ENCODE peak calls at places on chromosomes 1 and 21, in seven cellular contexts. One of them, this sample, is unnamed.

GRCh38 chr1:115829023-115829674 is 11.8 kb downstream of the NHLH2 start:
- DNase-seq in stimulated activated CD8-positive, alpha-beta memory T cell treated with anti-CD3 and anti-CD28 coated beads, Interleukin-2, amount 100 ng/mL, for 1 hour: no peak
- DNase-seq in stimulated activated CD4-positive, alpha-beta T cell treated with anti-CD3 and anti-CD28 coated beads, Interleukin-2, amount 100 ng/mL, for 24 hours: no peak
- DNase-seq in mucosa of gallbladder: no peak
- DNase-seq in NCI-H1105: no peak
- DNase-seq in activated T-helper 1 cell treated with anti-CD3 and anti-CD28 coated beads, Interleukin-12 subunit alpha, Interleukin-12 subunit beta, Interleukin-2, Interleukin-4 antibody, amounts not matched to agents 30 ng/mL and 10 ng/mL and 1 ng/mL, durations not matched to agents 14 hours and 24 hours and 36 hours: no peak
- DNase-seq in GM23248: peak
- DNase-seq in this sample: no peak

GRCh38 chr1:192580351-192580962 is 4.9 kb downstream of the RGS1 start:
- DNase-seq in stimulated activated CD8-positive, alpha-beta memory T cell treated with anti-CD3 and anti-CD28 coated beads, Interleukin-2, amount 100 ng/mL, for 1 hour: no peak
- DNase-seq in stimulated activated CD4-positive, alpha-beta T cell treated with anti-CD3 and anti-CD28 coated beads, Interleukin-2, amount 100 ng/mL, for 24 hours: no peak
- DNase-seq in mucosa of gallbladder: peak
- DNase-seq in NCI-H1105: no peak
- DNase-seq in activated T-helper 1 cell treated with anti-CD3 and anti-CD28 coated beads, Interleukin-12 subunit alpha, Interleukin-12 subunit beta, Interleukin-2, Interleukin-4 antibody, amounts not matched to agents 30 ng/mL and 10 ng/mL and 1 ng/mL, durations not matched to agents 14 hours and 24 hours and 36 hours: no peak
- DNase-seq in GM23248: peak
- DNase-seq in this sample: no peak

GRCh38 chr1:41860771-41861170 is 58.0 kb downstream of the HIVEP3 start:
- DNase-seq in stimulated activated CD8-positive, alpha-beta memory T cell treated with anti-CD3 and anti-CD28 coated beads, Interleukin-2, amount 100 ng/mL, for 1 hour: no peak
- DNase-seq in stimulated activated CD4-positive, alpha-beta T cell treated with anti-CD3 and anti-CD28 coated beads, Interleukin-2, amount 100 ng/mL, for 24 hours: no peak
- DNase-seq in mucosa of gallbladder: no peak
- DNase-seq in NCI-H1105: no peak
- DNase-seq in activated T-helper 1 cell treated with anti-CD3 and anti-CD28 coated beads, Interleukin-12 subunit alpha, Interleukin-12 subunit beta, Interleukin-2, Interleukin-4 antibody, amounts not matched to agents 30 ng/mL and 10 ng/mL and 1 ng/mL, durations not matched to agents 14 hours and 24 hours and 36 hours: no peak
- DNase-seq in GM23248: no peak
- DNase-seq in this sample: no peak

GRCh38 chr1:85397490-85398044 is 67.4 kb downstream of the DDAH1 start:
- DNase-seq in stimulated activated CD8-positive, alpha-beta memory T cell treated with anti-CD3 and anti-CD28 coated beads, Interleukin-2, amount 100 ng/mL, for 1 hour: no peak
- DNase-seq in stimulated activated CD4-positive, alpha-beta T cell treated with anti-CD3 and anti-CD28 coated beads, Interleukin-2, amount 100 ng/mL, for 24 hours: no peak
- DNase-seq in mucosa of gallbladder: no peak
- DNase-seq in NCI-H1105: no peak
- DNase-seq in activated T-helper 1 cell treated with anti-CD3 and anti-CD28 coated beads, Interleukin-12 subunit alpha, Interleukin-12 subunit beta, Interleukin-2, Interleukin-4 antibody, amounts not matched to agents 30 ng/mL and 10 ng/mL and 1 ng/mL, durations not matched to agents 14 hours and 24 hours and 36 hours: no peak
- DNase-seq in GM23248: no peak
- DNase-seq in this sample: no peak

GRCh38 chr1:229132706-229133105 is 138.2 kb upstream of the RAB4A start:
- DNase-seq in stimulated activated CD8-positive, alpha-beta memory T cell treated with anti-CD3 and anti-CD28 coated beads, Interleukin-2, amount 100 ng/mL, for 1 hour: no peak
- DNase-seq in stimulated activated CD4-positive, alpha-beta T cell treated with anti-CD3 and anti-CD28 coated beads, Interleukin-2, amount 100 ng/mL, for 24 hours: no peak
- DNase-seq in mucosa of gallbladder: no peak
- DNase-seq in NCI-H1105: no peak
- DNase-seq in activated T-helper 1 cell treated with anti-CD3 and anti-CD28 coated beads, Interleukin-12 subunit alpha, Interleukin-12 subunit beta, Interleukin-2, Interleukin-4 antibody, amounts not matched to agents 30 ng/mL and 10 ng/mL and 1 ng/mL, durations not matched to agents 14 hours and 24 hours and 36 hours: no peak
- DNase-seq in GM23248: no peak
- DNase-seq in this sample: no peak

GRCh38 chr1:87968259-87968955 is 639.7 kb downstream of the LMO4 start:
- DNase-seq in stimulated activated CD8-positive, alpha-beta memory T cell treated with anti-CD3 and anti-CD28 coated beads, Interleukin-2, amount 100 ng/mL, for 1 hour: no peak
- DNase-seq in stimulated activated CD4-positive, alpha-beta T cell treated with anti-CD3 and anti-CD28 coated beads, Interleukin-2, amount 100 ng/mL, for 24 hours: no peak
- DNase-seq in mucosa of gallbladder: peak
- DNase-seq in NCI-H1105: no peak
- DNase-seq in activated T-helper 1 cell treated with anti-CD3 and anti-CD28 coated beads, Interleukin-12 subunit alpha, Interleukin-12 subunit beta, Interleukin-2, Interleukin-4 antibody, amounts not matched to agents 30 ng/mL and 10 ng/mL and 1 ng/mL, durations not matched to agents 14 hours and 24 hours and 36 hours: no peak
- DNase-seq in GM23248: peak
- DNase-seq in this sample: no peak

GRCh38 chr1:186094170-186094569 is 280.9 kb downstream of the TPR start:
- DNase-seq in stimulated activated CD8-positive, alpha-beta memory T cell treated with anti-CD3 and anti-CD28 coated beads, Interleukin-2, amount 100 ng/mL, for 1 hour: no peak
- DNase-seq in stimulated activated CD4-positive, alpha-beta T cell treated with anti-CD3 and anti-CD28 coated beads, Interleukin-2, amount 100 ng/mL, for 24 hours: no peak
- DNase-seq in mucosa of gallbladder: no peak
- DNase-seq in NCI-H1105: no peak
- DNase-seq in activated T-helper 1 cell treated with anti-CD3 and anti-CD28 coated beads, Interleukin-12 subunit alpha, Interleukin-12 subunit beta, Interleukin-2, Interleukin-4 antibody, amounts not matched to agents 30 ng/mL and 10 ng/mL and 1 ng/mL, durations not matched to agents 14 hours and 24 hours and 36 hours: no peak
- DNase-seq in GM23248: peak
- DNase-seq in this sample: no peak

GRCh38 chr1:184838374-184838995 is 83.8 kb upstream of the EDEM3 start:
- DNase-seq in stimulated activated CD8-positive, alpha-beta memory T cell treated with anti-CD3 and anti-CD28 coated beads, Interleukin-2, amount 100 ng/mL, for 1 hour: no peak
- DNase-seq in stimulated activated CD4-positive, alpha-beta T cell treated with anti-CD3 and anti-CD28 coated beads, Interleukin-2, amount 100 ng/mL, for 24 hours: no peak
- DNase-seq in mucosa of gallbladder: peak
- DNase-seq in NCI-H1105: no peak
- DNase-seq in activated T-helper 1 cell treated with anti-CD3 and anti-CD28 coated beads, Interleukin-12 subunit alpha, Interleukin-12 subunit beta, Interleukin-2, Interleukin-4 antibody, amounts not matched to agents 30 ng/mL and 10 ng/mL and 1 ng/mL, durations not matched to agents 14 hours and 24 hours and 36 hours: no peak
- DNase-seq in GM23248: peak
- DNase-seq in this sample: no peak

GRCh38 chr1:18775341-18775740 is 84.1 kb downstream of the TAS1R2 start:
- DNase-seq in stimulated activated CD8-positive, alpha-beta memory T cell treated with anti-CD3 and anti-CD28 coated beads, Interleukin-2, amount 100 ng/mL, for 1 hour: no peak
- DNase-seq in stimulated activated CD4-positive, alpha-beta T cell treated with anti-CD3 and anti-CD28 coated beads, Interleukin-2, amount 100 ng/mL, for 24 hours: no peak
- DNase-seq in mucosa of gallbladder: no peak
- DNase-seq in NCI-H1105: no peak
- DNase-seq in activated T-helper 1 cell treated with anti-CD3 and anti-CD28 coated beads, Interleukin-12 subunit alpha, Interleukin-12 subunit beta, Interleukin-2, Interleukin-4 antibody, amounts not matched to agents 30 ng/mL and 10 ng/mL and 1 ng/mL, durations not matched to agents 14 hours and 24 hours and 36 hours: no peak
- DNase-seq in GM23248: no peak
- DNase-seq in this sample: no peak

GRCh38 chr1:151892190-151892589 is 17.1 kb downstream of the THEM4 start:
- DNase-seq in stimulated activated CD8-positive, alpha-beta memory T cell treated with anti-CD3 and anti-CD28 coated beads, Interleukin-2, amount 100 ng/mL, for 1 hour: no peak
- DNase-seq in stimulated activated CD4-positive, alpha-beta T cell treated with anti-CD3 and anti-CD28 coated beads, Interleukin-2, amount 100 ng/mL, for 24 hours: no peak
- DNase-seq in mucosa of gallbladder: no peak
- DNase-seq in NCI-H1105: no peak
- DNase-seq in activated T-helper 1 cell treated with anti-CD3 and anti-CD28 coated beads, Interleukin-12 subunit alpha, Interleukin-12 subunit beta, Interleukin-2, Interleukin-4 antibody, amounts not matched to agents 30 ng/mL and 10 ng/mL and 1 ng/mL, durations not matched to agents 14 hours and 24 hours and 36 hours: no peak
- DNase-seq in GM23248: peak
- DNase-seq in this sample: no peak

GRCh38 chr1:2412773-2413494 is 570 bp upstream of the PEX10 start:
- DNase-seq in stimulated activated CD8-positive, alpha-beta memory T cell treated with anti-CD3 and anti-CD28 coated beads, Interleukin-2, amount 100 ng/mL, for 1 hour: no peak
- DNase-seq in stimulated activated CD4-positive, alpha-beta T cell treated with anti-CD3 and anti-CD28 coated beads, Interleukin-2, amount 100 ng/mL, for 24 hours: no peak
- DNase-seq in mucosa of gallbladder: no peak
- DNase-seq in NCI-H1105: peak
- DNase-seq in activated T-helper 1 cell treated with anti-CD3 and anti-CD28 coated beads, Interleukin-12 subunit alpha, Interleukin-12 subunit beta, Interleukin-2, Interleukin-4 antibody, amounts not matched to agents 30 ng/mL and 10 ng/mL and 1 ng/mL, durations not matched to agents 14 hours and 24 hours and 36 hours: no peak
- DNase-seq in GM23248: peak
- DNase-seq in this sample: no peak

GRCh38 chr1:31976401-31976800 is 37.3 kb upstream of the KHDRBS1 start:
- DNase-seq in stimulated activated CD8-positive, alpha-beta memory T cell treated with anti-CD3 and anti-CD28 coated beads, Interleukin-2, amount 100 ng/mL, for 1 hour: no peak
- DNase-seq in stimulated activated CD4-positive, alpha-beta T cell treated with anti-CD3 and anti-CD28 coated beads, Interleukin-2, amount 100 ng/mL, for 24 hours: no peak
- DNase-seq in mucosa of gallbladder: no peak
- DNase-seq in NCI-H1105: no peak
- DNase-seq in activated T-helper 1 cell treated with anti-CD3 and anti-CD28 coated beads, Interleukin-12 subunit alpha, Interleukin-12 subunit beta, Interleukin-2, Interleukin-4 antibody, amounts not matched to agents 30 ng/mL and 10 ng/mL and 1 ng/mL, durations not matched to agents 14 hours and 24 hours and 36 hours: no peak
- DNase-seq in GM23248: peak
- DNase-seq in this sample: no peak

GRCh38 chr1:55571767-55572166 is 356.6 kb upstream of the USP24 start:
- DNase-seq in stimulated activated CD8-positive, alpha-beta memory T cell treated with anti-CD3 and anti-CD28 coated beads, Interleukin-2, amount 100 ng/mL, for 1 hour: no peak
- DNase-seq in stimulated activated CD4-positive, alpha-beta T cell treated with anti-CD3 and anti-CD28 coated beads, Interleukin-2, amount 100 ng/mL, for 24 hours: no peak
- DNase-seq in mucosa of gallbladder: no peak
- DNase-seq in NCI-H1105: no peak
- DNase-seq in activated T-helper 1 cell treated with anti-CD3 and anti-CD28 coated beads, Interleukin-12 subunit alpha, Interleukin-12 subunit beta, Interleukin-2, Interleukin-4 antibody, amounts not matched to agents 30 ng/mL and 10 ng/mL and 1 ng/mL, durations not matched to agents 14 hours and 24 hours and 36 hours: no peak
- DNase-seq in GM23248: no peak
- DNase-seq in this sample: no peak

GRCh38 chr21:39724944-39725343 is 20.0 kb upstream of the IGSF5 start:
- DNase-seq in stimulated activated CD8-positive, alpha-beta memory T cell treated with anti-CD3 and anti-CD28 coated beads, Interleukin-2, amount 100 ng/mL, for 1 hour: no peak
- DNase-seq in stimulated activated CD4-positive, alpha-beta T cell treated with anti-CD3 and anti-CD28 coated beads, Interleukin-2, amount 100 ng/mL, for 24 hours: no peak
- DNase-seq in mucosa of gallbladder: no peak
- DNase-seq in NCI-H1105: no peak
- DNase-seq in activated T-helper 1 cell treated with anti-CD3 and anti-CD28 coated beads, Interleukin-12 subunit alpha, Interleukin-12 subunit beta, Interleukin-2, Interleukin-4 antibody, amounts not matched to agents 30 ng/mL and 10 ng/mL and 1 ng/mL, durations not matched to agents 14 hours and 24 hours and 36 hours: no peak
- DNase-seq in GM23248: no peak
- DNase-seq in this sample: no peak

GRCh38 chr1:85330711-85331290 is 54.4 kb upstream of the BCL10 start:
- DNase-seq in stimulated activated CD8-positive, alpha-beta memory T cell treated with anti-CD3 and anti-CD28 coated beads, Interleukin-2, amount 100 ng/mL, for 1 hour: no peak
- DNase-seq in stimulated activated CD4-positive, alpha-beta T cell treated with anti-CD3 and anti-CD28 coated beads, Interleukin-2, amount 100 ng/mL, for 24 hours: no peak
- DNase-seq in mucosa of gallbladder: peak
- DNase-seq in NCI-H1105: no peak
- DNase-seq in activated T-helper 1 cell treated with anti-CD3 and anti-CD28 coated beads, Interleukin-12 subunit alpha, Interleukin-12 subunit beta, Interleukin-2, Interleukin-4 antibody, amounts not matched to agents 30 ng/mL and 10 ng/mL and 1 ng/mL, durations not matched to agents 14 hours and 24 hours and 36 hours: no peak
- DNase-seq in GM23248: peak
- DNase-seq in this sample: no peak

This sample was measured in NCI-H2029 treated with DMSO at 0.1 percent for 48 hours.